ENCODE peak calls at places on chromosomes 4 and X, in seven cellular contexts. J, Q, U, P, F, C and Y are unnamed samples.

GRCh38 chr4:168408620-168409019 is 71.7 kb downstream of the DDX60L start:
- DNase-seq in C (peak; percentile 83), P (no peak), J (no peak), F (peak; percentile 93), Q (no peak), U (no peak), Y (no peak)

GRCh38 chrX:989959-990510 is 222.4 kb downstream of the CRLF2 start:
- DNase-seq in U (peak; percentile 78), J (no peak), P (peak; percentile 94), C (no peak), F (peak; percentile 75), Q (no peak), Y (no peak)

GRCh38 chrX:135737361-135738071 is 24.1 kb downstream of the CT45A1 start:
- DNase-seq in U (peak; percentile 34), Q (peak; percentile 37), C (peak; percentile 2), P (no peak), F (no peak), J (no peak), Y (no peak)

GRCh38 chr4:77652237-77652897 is 46.7 kb downstream of the CXCL13 start:
- DNase-seq in U (peak; percentile 2), J (no peak), C (no peak), Q (no peak), P (no peak), F (no peak), Y (no peak)

GRCh38 chr4:86916392-86916791 is 18.4 kb upstream of the AFF1 start:
- DNase-seq in U (no peak), P (no peak), Q (no peak), J (no peak), C (no peak), F (no peak), Y (no peak)

GRCh38 chrX:95885074-95885473 is 799.6 kb upstream of the DIAPH2 start:
- DNase-seq in J (no peak), U (no peak), P (no peak), Q (no peak), C (no peak), F (no peak), Y (no peak)

GRCh38 chr4:61549356-61549755 is 349.2 kb downstream of the ADGRL3 start:
- DNase-seq in J (no peak), U (no peak), C (no peak), P (no peak), Q (no peak), F (no peak), Y (no peak)

GRCh38 chr4:121182296-121182695 is 18.2 kb upstream of the TNIP3 start:
- DNase-seq in P (no peak), U (no peak), F (no peak), J (peak; percentile 62), C (peak; percentile 1), Q (no peak), Y (no peak)

GRCh38 chrX:86910602-86911311 is 606.8 kb upstream of the KLHL4 start:
- DNase-seq in Q (no peak), J (peak; percentile 1), U (no peak), P (no peak), F (no peak), C (no peak), Y (no peak)

GRCh38 chrX:154320406-154320805 is 24.8 kb downstream of the TKTL1 start:
- DNase-seq in U (no peak), P (peak; percentile 55), C (no peak), J (no peak), F (no peak), Q (no peak), Y (no peak)

GRCh38 chrX:12954981-12955380 is 19.9 kb upstream of the TMSB4X start:
- DNase-seq in F (no peak), U (no peak), C (no peak), Q (no peak), J (peak; percentile 59), P (no peak), Y (no peak)

GRCh38 chr4:40564815-40565505 is 64.7 kb downstream of the RBM47 start:
- DNase-seq in C (no peak), Q (no peak), P (no peak), F (no peak), U (no peak), J (no peak), Y (no peak)

GRCh38 chr4:55080174-55080865 is 45.1 kb downstream of the KDR start:
- DNase-seq in U (no peak), P (no peak), Q (no peak), C (no peak), F (peak; percentile 33), J (no peak), Y (no peak)

GRCh38 chr4:54104907-54105306 is 4.9 kb downstream of the GSX2 start:
- DNase-seq in P (no peak), C (no peak), Q (peak; percentile 74), F (no peak), J (peak; percentile 64), U (no peak), Y (no peak)

GRCh38 chrX:51955200-51955599 is 61.8 kb downstream of the MAGED1 start:
- DNase-seq in P (no peak), J (no peak), U (no peak), C (no peak), F (no peak), Q (no peak), Y (no peak)